ENCODE peak calls at places on chromosomes 1 and 21, in four cellular contexts. One of them, this sample, is unnamed.

GRCh38 chr1:110605901-110606783 is at the start of gene KCNA2:
- DNase-seq in HepG2: no peak
- DNase-seq in SK-N-SH: peak
- DNase-seq in K562: no peak
- DNase-seq in this sample: no peak

GRCh38 chr1:163758977-163759670 is 437.4 kb downstream of the NUF2 start:
- DNase-seq in K562: no peak
- DNase-seq in SK-N-SH: no peak
- DNase-seq in HepG2: no peak
- DNase-seq in this sample: no peak

GRCh38 chr1:246513041-246513440 is 6.0 kb upstream of the SMYD3 start:
- DNase-seq in K562: no peak
- DNase-seq in SK-N-SH: no peak
- DNase-seq in HepG2: no peak
- DNase-seq in this sample: no peak

GRCh38 chr21:18155508-18156193 is 89.0 kb upstream of the CHODL start:
- DNase-seq in SK-N-SH: no peak
- DNase-seq in K562: no peak
- DNase-seq in HepG2: no peak
- DNase-seq in this sample: no peak

GRCh38 chr1:202274611-202275010 is 67.1 kb downstream of the UBE2T start:
- DNase-seq in K562: peak
- DNase-seq in SK-N-SH: no peak
- DNase-seq in HepG2: peak
- DNase-seq in this sample: no peak

GRCh38 chr1:208267896-208268295 is 23.7 kb upstream of the PLXNA2 start:
- DNase-seq in HepG2: no peak
- DNase-seq in K562: no peak
- DNase-seq in SK-N-SH: no peak
- DNase-seq in this sample: no peak

GRCh38 chr1:15525043-15525958 is 1.3 kb upstream of the CASP9 start:
- DNase-seq in HepG2: peak
- DNase-seq in SK-N-SH: no peak
- DNase-seq in K562: peak
- DNase-seq in this sample: peak

GRCh38 chr1:197224160-197224559 is 43.9 kb upstream of the CRB1 start:
- DNase-seq in SK-N-SH: peak
- DNase-seq in HepG2: no peak
- DNase-seq in K562: no peak
- DNase-seq in this sample: no peak

GRCh38 chr21:41399401-41399800 is 26.6 kb upstream of the MX1 start:
- DNase-seq in HepG2: no peak
- DNase-seq in K562: no peak
- DNase-seq in SK-N-SH: no peak
- DNase-seq in this sample: no peak

GRCh38 chr1:17582124-17582768 is 42.7 kb downstream of the ARHGEF10L start:
- DNase-seq in HepG2: no peak
- DNase-seq in SK-N-SH: no peak
- DNase-seq in K562: no peak
- DNase-seq in this sample: no peak

GRCh38 chr1:203366476-203366875 is 15.6 kb upstream of the FMOD start:
- DNase-seq in HepG2: no peak
- DNase-seq in SK-N-SH: no peak
- DNase-seq in K562: no peak
- DNase-seq in this sample: no peak

GRCh38 chr1:156337888-156338179 is 258 bp downstream of the CCT3 start:
- DNase-seq in K562: no peak
- DNase-seq in SK-N-SH: no peak
- DNase-seq in HepG2: no peak
- DNase-seq in this sample: no peak

GRCh38 chr21:35430260-35430659 is 381.2 kb upstream of the RUNX1 start:
- DNase-seq in SK-N-SH: no peak
- DNase-seq in K562: no peak
- DNase-seq in HepG2: no peak
- DNase-seq in this sample: no peak

GRCh38 chr21:37914211-37914900 is 1.9 kb downstream of the KCNJ6 start:
- DNase-seq in HepG2: no peak
- DNase-seq in K562: peak
- DNase-seq in SK-N-SH: peak
- DNase-seq in this sample: no peak

GRCh38 chr1:25232866-25233784 is 823 bp upstream of the SYF2 start:
- DNase-seq in K562: peak
- DNase-seq in HepG2: peak
- DNase-seq in SK-N-SH: peak
- DNase-seq in this sample: peak

GRCh38 chr1:74317663-74318062 is 82.5 kb downstream of the TNNI3K start:
- DNase-seq in HepG2: no peak
- DNase-seq in SK-N-SH: no peak
- DNase-seq in K562: no peak
- DNase-seq in this sample: no peak

GRCh38 chr1:93638981-93639380 is 42.7 kb downstream of the BCAR3 start:
- DNase-seq in HepG2: no peak
- DNase-seq in K562: no peak
- DNase-seq in SK-N-SH: no peak
- DNase-seq in this sample: no peak

GRCh38 chr1:84753516-84754375 is 63.5 kb upstream of the SSX2IP start:
- DNase-seq in HepG2: peak
- DNase-seq in SK-N-SH: peak
- DNase-seq in K562: peak
- DNase-seq in this sample: peak

GRCh38 chr1:22611530-22611947 is 24.9 kb upstream of the C1QA start:
- DNase-seq in K562: peak
- DNase-seq in SK-N-SH: no peak
- DNase-seq in HepG2: peak
- DNase-seq in this sample: no peak

GRCh38 chr1:47830021-47830420 is 167.2 kb downstream of the TRABD2B start:
- DNase-seq in HepG2: no peak
- DNase-seq in SK-N-SH: no peak
- DNase-seq in K562: no peak
- DNase-seq in this sample: no peak

GRCh38 chr1:198669023-198669698 is 30.3 kb downstream of the PTPRC start:
- DNase-seq in K562: peak
- DNase-seq in SK-N-SH: peak
- DNase-seq in HepG2: peak
- DNase-seq in this sample: peak

GRCh38 chr1:205610036-205610435 is 21.8 kb downstream of the ELK4 start:
- DNase-seq in HepG2: no peak
- DNase-seq in SK-N-SH: no peak
- DNase-seq in K562: no peak
- DNase-seq in this sample: no peak

GRCh38 chr1:170596701-170597100 is 64.7 kb downstream of the GORAB start:
- DNase-seq in HepG2: no peak
- DNase-seq in K562: no peak
- DNase-seq in SK-N-SH: no peak
- DNase-seq in this sample: no peak

GRCh38 chr1:167683641-167684502 is 37.9 kb upstream of the MPZL1 start:
- DNase-seq in HepG2: no peak
- DNase-seq in SK-N-SH: peak
- DNase-seq in K562: no peak
- DNase-seq in this sample: no peak

GRCh38 chr1:98870959-98871903 is 133.4 kb downstream of the PLPPR5 start:
- DNase-seq in SK-N-SH: peak
- DNase-seq in HepG2: no peak
- DNase-seq in K562: no peak
- DNase-seq in this sample: peak

GRCh38 chr1:178382372-178382771 is 114.4 kb downstream of the CLEC20A start:
- DNase-seq in HepG2: no peak
- DNase-seq in K562: no peak
- DNase-seq in SK-N-SH: no peak
- DNase-seq in this sample: no peak

GRCh38 chr1:186502087-186502486 is 41.2 kb upstream of the PDC start:
- DNase-seq in HepG2: no peak
- DNase-seq in K562: no peak
- DNase-seq in SK-N-SH: no peak
- DNase-seq in this sample: no peak

GRCh38 chr1:192739476-192740184 is 69.2 kb upstream of the RGS2 start:
- DNase-seq in K562: no peak
- DNase-seq in SK-N-SH: no peak
- DNase-seq in HepG2: peak
- DNase-seq in this sample: no peak

GRCh38 chr1:37865348-37866119 is 6.1 kb upstream of the MTF1 start:
- DNase-seq in SK-N-SH: no peak
- DNase-seq in HepG2: no peak
- DNase-seq in K562: no peak
- DNase-seq in this sample: no peak

GRCh38 chr1:62891961-62892562 is 108.1 kb downstream of the ATG4C start:
- DNase-seq in K562: no peak
- DNase-seq in HepG2: peak
- DNase-seq in SK-N-SH: no peak
- DNase-seq in this sample: no peak

GRCh38 chr1:245953876-245954660 is 553.0 kb downstream of the SMYD3 start:
- DNase-seq in K562: no peak
- DNase-seq in SK-N-SH: no peak
- DNase-seq in HepG2: no peak
- DNase-seq in this sample: peak

GRCh38 chr1:234504969-234505773 is 26.2 kb upstream of the TARBP1 start:
- DNase-seq in K562: no peak
- DNase-seq in HepG2: no peak
- DNase-seq in SK-N-SH: no peak
- DNase-seq in this sample: no peak

GRCh38 chr1:234500269-234500668 is 21.3 kb upstream of the TARBP1 start:
- DNase-seq in HepG2: no peak
- DNase-seq in SK-N-SH: no peak
- DNase-seq in K562: no peak
- DNase-seq in this sample: no peak

GRCh38 chr1:234503193-234504050 is 24.4 kb upstream of the TARBP1 start:
- DNase-seq in HepG2: no peak
- DNase-seq in K562: no peak
- DNase-seq in SK-N-SH: no peak
- DNase-seq in this sample: no peak

GRCh38 chr1:234505774-234506114 is 26.8 kb upstream of the TARBP1 start:
- DNase-seq in K562: no peak
- DNase-seq in SK-N-SH: no peak
- DNase-seq in HepG2: no peak
- DNase-seq in this sample: no peak

DNA sequence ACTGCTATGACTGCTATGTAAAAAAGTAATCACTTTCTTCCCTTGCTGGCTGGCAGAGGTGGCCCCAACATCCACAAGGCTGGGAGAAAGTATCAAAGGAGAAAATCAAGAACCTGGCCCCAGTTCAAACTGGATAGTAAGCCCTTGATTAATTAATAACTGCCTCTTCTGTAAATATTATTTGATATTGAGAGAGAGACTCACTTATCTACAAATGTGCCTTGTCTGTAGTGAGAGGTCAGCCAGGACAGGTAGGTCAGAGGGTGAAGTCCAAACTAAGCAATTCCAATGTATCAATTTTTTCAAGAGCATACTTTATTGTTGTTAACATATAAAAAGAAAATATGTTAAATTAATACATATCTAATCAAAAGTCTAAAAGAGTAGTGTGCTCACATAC is 23.8 kb upstream of the TARBP1 start:
- DNase-seq in SK-N-SH: no peak
- DNase-seq in HepG2: no peak
- DNase-seq in K562: no peak
- DNase-seq in this sample: no peak
- TF ChIP-seq FOXM1 in SK-N-SH: no peak
- TF ChIP-seq FOXM1 in HepG2: no peak
- TF ChIP-seq FOXM1 in K562: no peak
- TF ChIP-seq FOXM1 in this sample: no peak

GRCh38 chr1:182968151-182968741 is 15.3 kb upstream of the SHCBP1L start:
- DNase-seq in SK-N-SH: no peak
- DNase-seq in K562: no peak
- DNase-seq in HepG2: peak
- DNase-seq in this sample: no peak
- TF ChIP-seq SMC3 in SK-N-SH: no peak
- TF ChIP-seq SMC3 in K562: no peak
- TF ChIP-seq SMC3 in HepG2: no peak
- TF ChIP-seq SMC3 in this sample: no peak

DNA sequence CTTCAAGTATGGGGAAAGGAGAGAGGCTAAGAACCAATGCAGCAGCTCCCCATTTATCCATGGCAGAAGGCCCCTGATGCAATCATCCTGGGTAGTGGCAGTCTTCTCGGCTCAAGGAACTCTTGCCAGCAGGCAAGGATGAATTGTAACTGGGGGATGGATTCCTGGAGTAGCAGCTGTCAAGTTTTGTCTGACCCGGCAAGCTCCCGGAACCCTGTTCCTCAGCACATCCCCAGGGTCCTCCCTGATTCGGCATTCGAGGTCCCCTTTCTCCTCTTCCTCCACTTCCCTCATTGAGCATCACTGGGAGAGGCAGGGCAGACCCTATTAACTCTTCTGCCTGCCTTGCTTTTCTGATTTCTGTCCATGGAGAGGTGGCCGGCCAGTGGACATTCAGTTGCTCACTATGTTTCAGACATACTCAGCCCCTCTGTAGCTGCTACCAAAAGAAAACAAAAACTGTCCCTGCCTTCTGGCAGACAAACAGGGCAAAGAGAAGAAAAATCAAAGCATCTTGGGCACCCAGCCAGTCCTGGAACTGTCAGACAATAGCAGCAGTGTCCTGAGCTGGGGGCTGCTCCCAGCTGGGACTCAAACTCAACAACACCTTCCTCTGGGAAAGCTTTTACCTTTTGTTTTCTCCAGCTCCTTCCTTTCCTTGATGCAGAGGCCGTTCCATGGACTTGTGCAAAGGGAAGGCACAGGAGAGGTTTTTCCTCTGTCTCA is 5.6 kb upstream of the PTCH2 start:
- DNase-seq in K562: no peak
- DNase-seq in HepG2: no peak
- DNase-seq in SK-N-SH: no peak
- DNase-seq in this sample: no peak
- TF ChIP-seq FOXM1 in K562: no peak
- TF ChIP-seq FOXM1 in HepG2: no peak
- TF ChIP-seq FOXM1 in SK-N-SH: no peak
- TF ChIP-seq FOXM1 in this sample: no peak

DNA sequence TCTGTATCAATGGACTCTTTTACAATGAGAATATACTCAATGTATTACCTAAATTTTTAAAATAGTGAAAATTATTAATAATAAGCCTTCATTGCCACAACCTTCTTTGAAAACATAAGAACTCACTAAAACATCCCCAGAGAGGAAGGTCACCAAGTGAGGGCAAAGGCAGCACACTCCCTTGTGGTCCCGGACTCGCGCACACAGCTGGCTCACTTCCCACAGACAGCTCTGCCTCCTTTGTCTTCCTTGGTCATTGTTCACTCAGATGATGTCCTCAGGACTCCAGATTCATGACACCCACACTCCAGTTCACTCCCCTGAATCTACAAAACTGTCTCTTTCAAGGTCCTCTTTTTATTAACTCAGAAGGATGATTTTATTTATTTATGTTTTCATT is 19.2 kb upstream of the UBR4 start:
- DNase-seq in SK-N-SH: no peak
- DNase-seq in HepG2: no peak
- DNase-seq in K562: no peak
- DNase-seq in this sample: no peak
- TF ChIP-seq SMC3 in SK-N-SH: no peak
- TF ChIP-seq SMC3 in HepG2: no peak
- TF ChIP-seq SMC3 in K562: no peak
- TF ChIP-seq SMC3 in this sample: no peak

GRCh38 chr1:53685272-53686051 is 53.5 kb downstream of the GLIS1 start:
- DNase-seq in HepG2: peak
- DNase-seq in K562: no peak
- DNase-seq in SK-N-SH: peak
- DNase-seq in this sample: no peak
- TF ChIP-seq FOXM1 in HepG2: no peak
- TF ChIP-seq FOXM1 in K562: no peak
- TF ChIP-seq FOXM1 in SK-N-SH: no peak
- TF ChIP-seq FOXM1 in this sample: no peak

GRCh38 chr1:159172599-159173291 is 1.3 kb downstream of the CADM3 start:
- DNase-seq in SK-N-SH: peak
- DNase-seq in K562: no peak
- DNase-seq in HepG2: no peak
- DNase-seq in this sample: no peak
- TF ChIP-seq SMC3 in SK-N-SH: no peak
- TF ChIP-seq SMC3 in K562: no peak
- TF ChIP-seq SMC3 in HepG2: no peak
- TF ChIP-seq SMC3 in this sample: no peak

This sample was measured in GM12878.